ENCODE peak calls at places on chromosomes 1 and 21, in four cellular contexts. F is body of pancreas, V is thyroid gland, Z is GM23338. M is an unnamed sample.

GRCh38 chr1:67573481-67573880 is 111.5 kb upstream of the GADD45A start:
- DNase-seq in F (no peak), V (no peak), Z (no peak), M (no peak)

GRCh38 chr21:36784942-36785341 is 86.0 kb downstream of the SIM2 start:
- DNase-seq in F (no peak), V (no peak), Z (no peak), M (no peak)

GRCh38 chr1:33610391-33610790 is 137.9 kb downstream of the ZSCAN20 start:
- DNase-seq in F (no peak), V (no peak), Z (no peak), M (no peak)

GRCh38 chr1:186531561-186532165 is 70.7 kb upstream of the PDC start:
- DNase-seq in F (no peak), V (no peak), Z (no peak), M (no peak)

GRCh38 chr1:179353546-179353945 is 12.2 kb upstream of the AXDND1 start:
- DNase-seq in F (no peak), V (no peak), Z (no peak), M (no peak)

GRCh38 chr1:170678196-170678595 is 14.3 kb downstream of the PRRX1 start:
- DNase-seq in F (no peak), V (no peak), Z (no peak), M (no peak)

GRCh38 chr1:6016191-6016865 is 24.1 kb upstream of the NPHP4 start:
- DNase-seq in F (no peak), V (no peak), Z (no peak), M (peak; percentile 40)

GRCh38 chr1:24289937-24290595 is 29.1 kb upstream of the GRHL3 start:
- DNase-seq in F (peak; percentile 68), V (peak; percentile 100), Z (no peak), M (peak; percentile 84)

GRCh38 chr1:116218922-116219321 is 107.7 kb downstream of the MAB21L3 start:
- DNase-seq in F (peak; percentile 48), V (no peak), Z (no peak), M (no peak)

GRCh38 chr1:212118167-212118871 is 82.8 kb downstream of the DTL start:
- DNase-seq in F (no peak), V (peak; percentile 41), Z (no peak), M (no peak)

GRCh38 chr1:177847843-177848242 is 122.0 kb downstream of the SEC16B start:
- DNase-seq in F (no peak), V (no peak), Z (no peak), M (no peak)

GRCh38 chr1:203181586-203182376 is 4.7 kb downstream of the CHI3L1 start:
- DNase-seq in F (no peak), V (no peak), Z (no peak), M (no peak)

GRCh38 chr1:169295425-169295824 is 72.2 kb downstream of the NME7 start:
- DNase-seq in F (no peak), V (no peak), Z (no peak), M (no peak)

GRCh38 chr1:5640845-5641244 is 351.4 kb downstream of the NPHP4 start:
- DNase-seq in F (no peak), V (no peak), Z (peak; percentile 7), M (no peak)

GRCh38 chr1:158203693-158204457 is 23.2 kb downstream of the CD1D start:
- DNase-seq in F (no peak), V (no peak), Z (peak; percentile 85), M (no peak)

GRCh38 chr21:28550057-28550825 is 442.4 kb downstream of the LTN1 start:
- DNase-seq in F (no peak), V (no peak), Z (no peak), M (no peak)

GRCh38 chr1:172141351-172142000 is 279.0 kb upstream of the C1orf105 start:
- DNase-seq in F (no peak), V (no peak), Z (no peak), M (no peak)

GRCh38 chr21:44349416-44349846 is 4.0 kb upstream of the TRPM2 start:
- DNase-seq in F (no peak), V (no peak), Z (no peak), M (no peak)

GRCh38 chr1:227038401-227038800 is 98.3 kb downstream of the COQ8A start:
- DNase-seq in F (no peak), V (no peak), Z (no peak), M (no peak)

GRCh38 chr1:17866451-17867029 is 111.4 kb downstream of the ACTL8 start:
- DNase-seq in F (no peak), V (no peak), Z (no peak), M (no peak)

DNA sequence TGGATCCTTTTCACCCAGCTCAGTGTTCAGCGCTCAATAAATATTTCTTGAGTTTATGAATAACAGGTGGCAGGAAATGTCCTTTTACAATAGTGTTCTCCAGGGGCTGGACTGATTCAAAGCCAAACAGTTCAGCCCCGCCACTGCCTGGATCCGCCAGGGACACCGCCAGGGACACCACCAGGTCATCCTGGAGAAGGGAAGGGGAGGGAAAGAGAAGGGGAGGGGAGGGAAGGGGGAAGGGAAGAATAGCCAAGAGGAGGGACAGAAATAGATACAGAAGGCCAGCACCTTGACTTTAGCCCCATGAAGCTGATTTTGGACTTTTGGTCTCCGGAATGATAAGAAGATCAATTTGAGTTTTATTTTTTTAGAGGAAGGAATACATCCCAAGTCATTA is 255.5 kb downstream of the GRIK3 start:
- DNase-seq in F (no peak), V (no peak), Z (no peak), M (no peak)
- H3K4me1 ChIP-seq in F (no peaks in the 10 kb centered on the region), V (no peaks in the 10 kb centered on the region), Z (no peaks in the 10 kb centered on the region), M (no peaks in the 10 kb centered on the region)

DNA sequence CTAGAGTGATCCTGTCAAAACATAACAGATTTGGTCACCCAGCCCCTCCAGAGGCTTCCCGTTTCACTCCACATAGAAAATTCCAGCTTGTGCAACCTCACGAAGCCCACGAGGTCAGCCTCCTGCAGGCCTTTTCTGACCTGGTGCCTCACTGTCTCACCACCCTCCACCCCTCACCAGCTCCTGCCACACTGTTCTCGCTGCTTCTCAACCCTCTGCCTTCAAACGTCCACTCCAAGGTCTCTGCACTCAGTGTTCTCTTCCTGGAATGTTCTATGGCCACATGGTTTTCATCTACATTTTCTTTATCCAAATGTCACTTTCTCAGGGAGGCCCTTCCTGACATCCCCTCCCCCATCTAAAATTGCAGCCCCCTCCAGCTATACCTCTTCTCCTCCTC is 178.9 kb downstream of the DHRS3 start:
- DNase-seq in F (no peak), V (no peak), Z (no peak), M (no peak)
- H3K4me1 ChIP-seq in F (peaks cover 12% of the 10 kb centered on the region), V (peaks cover 18% of the 10 kb centered on the region), Z (no peaks in the 10 kb centered on the region), M (peaks cover 4% of the 10 kb centered on the region)

GRCh38 chr1:9860887-9861286 is 37.1 kb upstream of the CLSTN1 start:
- DNase-seq in F (no peak), V (no peak), Z (no peak), M (no peak)

GRCh38 chr1:9859252-9860014 is 35.7 kb upstream of the CLSTN1 start:
- DNase-seq in F (no peak), V (no peak), Z (peak; percentile 46), M (no peak)

GRCh38 chr1:9858293-9859035 is 34.7 kb upstream of the CLSTN1 start:
- DNase-seq in F (no peak), V (no peak), Z (no peak), M (no peak)

GRCh38 chr1:9863371-9863770 is 39.6 kb upstream of the CLSTN1 start:
- DNase-seq in F (no peak), V (no peak), Z (no peak), M (no peak)

DNA sequence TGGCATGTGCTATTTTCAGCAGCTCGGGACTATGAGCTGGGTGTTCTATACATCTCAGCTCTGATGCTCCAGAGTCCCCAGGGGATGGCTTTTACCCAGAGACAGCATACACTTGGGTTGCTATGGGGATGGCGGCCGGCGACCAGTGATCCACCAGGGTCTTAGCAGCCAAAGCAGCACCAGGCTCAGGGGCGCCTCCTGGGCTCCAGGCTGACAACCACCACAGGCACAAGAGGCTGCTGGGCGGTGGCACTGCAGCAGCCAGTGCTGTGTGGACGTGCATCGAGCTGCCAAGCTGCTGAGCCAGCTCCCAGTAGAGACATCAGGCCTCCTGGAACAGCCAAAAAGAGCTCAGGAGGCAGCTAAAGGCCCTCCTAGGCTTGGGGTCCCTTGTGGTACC is 37.6 kb upstream of the CLSTN1 start:
- DNase-seq in F (no peak), V (no peak), Z (peak; percentile 57), M (no peak)
- H3K4me1 ChIP-seq in F (no peaks in the 10 kb centered on the region), V (no peaks in the 10 kb centered on the region), Z (peaks cover 7% of the 10 kb centered on the region), M (no peaks in the 10 kb centered on the region)

GRCh38 chr1:234975122-234975940 is 153.3 kb downstream of the TOMM20 start:
- DNase-seq in F (peak; percentile 8), V (no peak), Z (no peak), M (no peak)
- H3K4me1 ChIP-seq in F (peaks cover 56% of the 10 kb centered on the region), V (peaks cover 33% of the 10 kb centered on the region), Z (peaks cover 18% of the 10 kb centered on the region), M (peaks cover 76% of the 10 kb centered on the region)

DNA sequence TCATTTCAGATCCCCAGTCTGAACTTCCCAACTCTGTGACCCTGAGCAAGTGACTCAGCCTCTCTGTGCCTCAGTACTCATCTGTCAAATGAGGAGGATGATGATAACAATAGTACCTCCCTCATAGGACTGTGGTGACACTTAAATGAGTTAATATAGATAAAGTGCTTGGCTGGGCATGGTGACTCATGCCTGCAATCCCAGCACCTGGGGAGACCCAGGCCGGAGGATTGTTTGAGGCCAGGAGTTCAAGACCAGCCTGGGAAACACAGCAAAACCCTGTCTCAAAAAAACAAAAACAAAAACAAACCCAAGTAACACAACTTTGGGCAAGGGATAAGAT is 4.8 kb upstream of the ECE1 start:
- DNase-seq in F (no peak), V (no peak), Z (no peak), M (no peak)
- H3K4me1 ChIP-seq in F (peaks cover 58% of the 10 kb centered on the region), V (no peaks in the 10 kb centered on the region), Z (peaks cover 29% of the 10 kb centered on the region), M (peaks cover 30% of the 10 kb centered on the region)

GRCh38 chr1:44811714-44812151 is 3.4 kb downstream of the BTBD19 start:
- DNase-seq in F (peak; percentile 10), V (peak; percentile 23), Z (no peak), M (peak; percentile 52)
- H3K4me1 ChIP-seq in F (peaks cover 69% of the 10 kb centered on the region), V (peaks cover 44% of the 10 kb centered on the region), Z (peaks cover 37% of the 10 kb centered on the region), M (peaks cover 41% of the 10 kb centered on the region)

DNA sequence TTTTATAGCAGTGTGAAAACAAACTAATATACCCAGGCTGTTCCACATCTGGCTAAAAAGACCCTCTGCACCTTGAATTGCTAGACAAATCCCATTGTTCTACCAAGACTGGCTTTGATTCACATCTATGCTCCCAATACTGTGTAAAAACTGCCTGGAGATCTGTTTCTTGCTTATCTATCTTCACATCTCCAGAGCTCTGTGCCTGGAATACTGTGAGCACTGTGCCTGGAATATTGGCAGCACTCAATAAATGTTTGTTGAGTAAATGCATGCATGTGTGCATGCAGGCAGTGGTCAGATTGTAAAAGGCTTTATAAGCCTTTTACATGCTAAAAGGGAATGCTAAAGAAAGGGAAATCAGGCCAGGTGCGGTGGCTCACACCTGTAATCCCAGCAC is 75.5 kb upstream of the APP start:
- DNase-seq in F (no peak), V (no peak), Z (no peak), M (no peak)
- H3K4me1 ChIP-seq in F (no peaks in the 10 kb centered on the region), V (no peaks in the 10 kb centered on the region), Z (peaks cover 10% of the 10 kb centered on the region), M (no peaks in the 10 kb centered on the region)

M was measured in mucosa of descending colon.